ENCODE peak calls at places on chromosome 5, in six cellular contexts. S is CD4-positive, alpha-beta T cell; W is psoas muscle; B is hepatocyte; N is brain microvascular endothelial cell; F is RWPE1. Z is an unnamed sample.

GRCh38 chr5:68757813-68758212 is 336.0 kb upstream of the SLC30A5 start:
- DNase-seq in S (no peak), W (no peak), B (peak; percentile 59), N (no peak), F (no peak), Z (no peak)

GRCh38 chr5:124264499-124264898 is 481.9 kb downstream of the ZNF608 start:
- DNase-seq in S (no peak), W (no peak), B (no peak), N (no peak), F (no peak), Z (no peak)

GRCh38 chr5:63008195-63008594 is 429.6 kb downstream of the LRRC70 start:
- DNase-seq in S (no peak), W (no peak), B (no peak), N (no peak), F (no peak), Z (no peak)

GRCh38 chr5:32814141-32814540 is 103.0 kb downstream of the NPR3 start:
- DNase-seq in S (no peak), W (no peak), B (no peak), N (no peak), F (no peak), Z (no peak)

GRCh38 chr5:168295574-168296201 is 4.2 kb downstream of the WWC1 start:
- DNase-seq in S (no peak), W (no peak), B (peak; percentile 70), N (peak; percentile 56), F (peak; percentile 83), Z (peak; percentile 75)

GRCh38 chr5:180211761-180212035 is 2.7 kb upstream of the RASGEF1C start:
- DNase-seq in S (no peak), W (no peak), B (no peak), N (no peak), F (no peak), Z (no peak)

GRCh38 chr5:135747824-135748223 is 86.6 kb upstream of the SLC25A48 start:
- DNase-seq in S (no peak), W (no peak), B (no peak), N (no peak), F (no peak), Z (no peak)

GRCh38 chr5:57311251-57311650 is 137.4 kb downstream of the GPBP1 start:
- DNase-seq in S (no peak), W (no peak), B (no peak), N (no peak), F (no peak), Z (no peak)

GRCh38 chr5:159216454-159216853 is 7.1 kb upstream of the RNF145 start:
- DNase-seq in S (no peak), W (no peak), B (no peak), N (no peak), F (no peak), Z (no peak)

GRCh38 chr5:181204561-181205401 is at the start of gene TRIM7:
- DNase-seq in S (no peak), W (no peak), B (peak; percentile 50), N (no peak), F (peak; percentile 69), Z (peak; percentile 60)

GRCh38 chr5:91111473-91112238 is 271.5 kb downstream of the ARRDC3 start:
- DNase-seq in S (no peak), W (no peak), B (no peak), N (no peak), F (no peak), Z (no peak)

GRCh38 chr5:111946556-111946955 is 189.6 kb upstream of the NREP start:
- DNase-seq in S (no peak), W (no peak), B (no peak), N (no peak), F (no peak), Z (no peak)

DNA sequence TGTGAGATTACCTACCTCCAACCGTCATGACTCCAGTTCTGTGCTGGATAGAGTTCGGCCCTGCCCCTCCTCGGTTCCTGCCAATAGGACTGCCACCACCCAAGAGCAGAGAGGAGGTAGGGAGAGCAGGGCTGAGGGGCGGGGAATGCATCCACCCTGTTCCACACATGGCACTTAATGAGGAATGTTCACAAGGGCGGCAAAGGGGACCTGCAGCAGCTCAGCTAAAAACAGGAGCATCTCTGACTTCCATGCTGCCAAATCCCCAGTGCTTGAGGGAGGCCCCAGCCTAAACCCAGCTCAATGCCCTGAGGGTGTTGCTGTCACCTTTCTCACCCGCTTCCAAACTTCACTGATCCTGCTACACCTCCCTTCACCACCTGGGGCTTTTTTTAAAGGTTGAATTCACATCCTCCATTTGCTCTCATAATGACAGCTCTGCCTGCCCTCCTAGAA is 7.8 kb upstream of the DELE1 start:
- DNase-seq in S (no peak), W (no peak), B (no peak), N (no peak), F (peak; percentile 60), Z (peak; percentile 44)
- H3K27ac ChIP-seq in S (no peak overlapping the region), W (no peak overlapping the region), B (no peak overlapping the region), N (no peak overlapping the region), F (no peak overlapping the region), Z (no peak overlapping the region)

GRCh38 chr5:173923236-173924104 is 35.3 kb downstream of the CPEB4 start:
- DNase-seq in S (no peak), W (no peak), B (no peak), N (peak; percentile 23), F (no peak), Z (no peak)

GRCh38 chr5:173926359-173926758 is 38.2 kb downstream of the CPEB4 start:
- DNase-seq in S (no peak), W (no peak), B (no peak), N (peak; percentile 38), F (no peak), Z (no peak)

GRCh38 chr5:173922527-173922926 is 34.4 kb downstream of the CPEB4 start:
- DNase-seq in S (no peak), W (no peak), B (no peak), N (no peak), F (no peak), Z (no peak)

GRCh38 chr5:173924899-173925298 is 36.8 kb downstream of the CPEB4 start:
- DNase-seq in S (no peak), W (no peak), B (no peak), N (no peak), F (no peak), Z (no peak)

DNA sequence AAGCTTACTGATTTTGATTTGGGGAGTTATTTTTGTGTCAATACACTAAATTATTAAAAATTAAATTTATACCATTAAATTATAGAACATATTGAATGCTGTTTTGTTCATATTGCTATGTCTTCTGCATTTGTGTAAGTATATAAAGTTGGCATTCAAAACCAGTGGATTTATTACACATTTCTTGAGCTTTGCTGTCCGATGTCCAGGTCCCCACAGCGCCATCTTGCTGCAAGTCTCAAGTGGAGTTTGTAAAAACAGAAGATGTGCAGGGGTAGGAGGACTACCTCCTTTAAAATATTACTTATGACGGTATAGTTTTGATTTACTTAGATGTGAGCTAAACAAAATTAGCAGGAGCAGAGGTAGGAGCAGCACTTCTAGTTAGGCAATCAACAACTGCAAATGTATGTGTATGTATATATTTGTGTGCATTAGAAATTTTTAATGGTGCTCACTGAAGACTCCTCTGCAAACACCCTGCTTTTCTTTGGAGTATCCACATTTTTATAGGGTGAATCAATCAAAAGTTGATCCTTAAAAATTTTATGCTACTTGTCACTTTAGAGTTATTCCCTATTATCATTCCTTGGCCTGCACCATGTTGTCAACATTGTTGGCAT is 37.4 kb downstream of the CPEB4 start:
- DNase-seq in S (peak; percentile 31), W (no peak), B (peak; percentile 36), N (peak; percentile 61), F (peak; percentile 36), Z (peak; percentile 47)
- H3K27ac ChIP-seq in S (no peak overlapping the region), W (peak overlapping the region; percentile 94), B (no peak overlapping the region), N (no peak overlapping the region), F (no peak overlapping the region), Z (no peak overlapping the region)

DNA sequence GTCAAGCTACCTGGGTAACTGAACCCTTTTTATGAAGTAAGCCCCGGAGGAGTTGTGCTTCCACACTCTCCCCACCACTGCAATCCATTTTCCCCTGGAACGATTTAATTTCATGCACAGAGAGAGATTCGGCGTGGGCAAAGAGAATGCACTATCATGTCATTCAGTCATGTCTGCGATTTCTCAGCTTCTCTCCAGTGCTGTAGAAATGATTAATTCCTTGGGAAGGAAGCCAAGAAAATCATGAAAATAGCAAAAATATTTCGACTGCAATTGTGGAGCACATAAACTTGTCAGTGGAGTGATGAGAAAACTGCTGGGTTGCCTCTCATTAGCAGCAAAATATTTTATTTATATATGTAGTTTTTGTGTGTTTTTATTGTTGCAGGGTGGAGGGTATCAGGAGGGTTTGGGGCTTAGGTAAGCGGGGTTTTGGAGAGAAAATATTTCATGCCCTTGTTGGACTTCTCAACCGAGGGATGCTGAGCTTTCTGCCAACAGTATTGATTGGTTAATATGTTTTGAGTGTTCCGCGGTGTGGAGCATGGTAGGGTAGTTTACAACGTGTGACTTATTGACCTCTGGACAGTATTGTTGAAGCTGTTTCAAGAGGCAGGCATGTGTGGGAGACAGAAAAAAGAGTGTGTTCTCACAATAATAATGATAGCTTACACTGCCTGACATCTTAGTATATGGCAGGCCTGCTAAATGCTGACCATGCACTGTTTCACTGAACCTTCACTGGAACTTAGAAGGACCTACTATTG is 69.3 kb downstream of the SGCD start:
- DNase-seq in S (no peak), W (no peak), B (peak; percentile 13), N (no peak), F (no peak), Z (no peak)
- H3K27ac ChIP-seq in S (no peak overlapping the region), W (peak overlapping the region; percentile 54), B (peak overlapping the region; percentile 32), N (no peak overlapping the region), F (no peak overlapping the region), Z (no peak overlapping the region)

DNA sequence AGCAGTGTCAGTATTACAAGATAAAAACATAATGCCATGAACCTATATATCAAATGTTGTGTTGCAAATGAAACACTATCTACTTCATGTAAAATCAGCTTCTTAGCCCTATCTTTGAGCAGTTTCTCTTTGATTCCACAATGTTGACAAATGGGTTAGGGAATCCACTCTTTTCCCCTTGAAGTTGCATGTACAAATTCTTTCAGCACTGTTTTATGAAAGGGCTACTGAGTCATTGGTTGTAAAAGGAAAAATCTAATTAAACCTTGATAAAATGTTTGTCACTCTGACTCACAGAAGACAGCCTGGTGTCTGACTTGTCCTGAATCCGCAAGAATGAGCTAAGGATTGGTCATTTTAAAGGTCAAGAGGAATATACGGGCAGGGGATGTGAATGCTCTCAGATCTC is 950.6 kb upstream of the NUDT12 start:
- DNase-seq in S (no peak), W (no peak), B (peak; percentile 27), N (peak; percentile 54), F (peak; percentile 52), Z (no peak)
- H3K27ac ChIP-seq in S (no peak overlapping the region), W (no peak overlapping the region), B (peak overlapping the region; percentile 42), N (peak overlapping the region; percentile 35), F (no peak overlapping the region), Z (no peak overlapping the region)

DNA sequence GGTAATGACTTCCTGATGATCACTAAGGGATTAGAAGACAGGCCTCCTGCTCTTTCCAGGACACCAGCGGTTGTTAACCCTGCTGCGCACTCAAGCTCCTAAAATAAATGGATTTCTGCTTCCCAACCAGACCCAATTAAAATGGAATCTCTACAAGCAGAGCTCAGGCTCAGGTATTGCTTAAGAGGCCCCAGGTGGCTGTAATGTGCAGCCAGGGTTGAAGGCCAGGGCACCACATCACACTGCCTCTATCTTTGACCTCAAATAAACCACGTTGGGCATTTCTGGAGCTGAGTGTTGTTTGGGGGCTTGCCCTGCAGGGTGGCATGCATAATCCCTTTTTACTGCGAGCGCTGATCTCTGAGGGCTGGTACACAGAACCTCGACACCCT is 108.0 kb downstream of the FBXO38 start:
- DNase-seq in S (no peak), W (no peak), B (peak; percentile 15), N (no peak), F (no peak), Z (no peak)
- H3K27ac ChIP-seq in S (no peak overlapping the region), W (no peak overlapping the region), B (no peak overlapping the region), N (no peak overlapping the region), F (no peak overlapping the region), Z (peak overlapping the region; percentile 75)

GRCh38 chr5:17070646-17071045 is 134.6 kb upstream of the MYO10 start:
- DNase-seq in S (no peak), W (no peak), B (peak; percentile 18), N (no peak), F (no peak), Z (no peak)
- H3K27ac ChIP-seq in S (no peak overlapping the region), W (no peak overlapping the region), B (peak overlapping the region; percentile 52), N (no peak overlapping the region), F (peak overlapping the region; percentile 65), Z (no peak overlapping the region)

Z was measured in PC-9.